ENCODE peak calls at places on chromosomes 16 and 17, in nine cellular contexts. N, I, K, U, J, X, F, W and M are unnamed samples.
A peak's percentile ranks its signal among the peaks of the same experiment; 100 is the strongest.

GRCh38 chr16:29900102-29900887 is at the start of gene ASPHD1:
- DNase-seq in N (peak; percentile 76), I (peak; percentile 85), K (peak; percentile 92), U (peak; percentile 36), J (peak; percentile 85), X (peak; percentile 87), F (peak; percentile 87), W (peak; percentile 92), M (peak; percentile 95)

GRCh38 chr16:80092686-80093085 is 448.1 kb upstream of the DYNLRB2 start:
- DNase-seq in N (no peak), I (no peak), K (no peak), U (no peak), J (no peak), X (no peak), F (no peak), W (no peak), M (no peak)

GRCh38 chr17:8041249-8041928 is 2.5 kb downstream of the ALOX15B start:
- DNase-seq in N (peak; percentile 61), I (peak; percentile 38), K (peak; percentile 96), U (no peak), J (no peak), X (no peak), F (peak; percentile 53), W (peak; percentile 77), M (peak; percentile 40)

GRCh38 chr17:68238894-68239293 is 8.9 kb upstream of the AMZ2 start:
- DNase-seq in N (no peak), I (no peak), K (no peak), U (no peak), J (no peak), X (no peak), F (no peak), W (no peak), M (no peak)

GRCh38 chr16:83928341-83929055 is 24.5 kb upstream of the OSGIN1 start:
- DNase-seq in N (no peak), I (no peak), K (peak; percentile 76), U (no peak), J (no peak), X (no peak), F (peak; percentile 77), W (no peak), M (no peak)

GRCh38 chr16:30997000-30997886 is 12.2 kb downstream of the HSD3B7 start:
- DNase-seq in N (peak; percentile 91), I (peak; percentile 86), K (peak; percentile 76), U (peak; percentile 45), J (peak; percentile 83), X (no peak), F (peak; percentile 92), W (peak; percentile 100), M (peak; percentile 79)

GRCh38 chr17:67246648-67247415 is 1.8 kb upstream of the HELZ start:
- DNase-seq in N (no peak), I (peak; percentile 65), K (no peak), U (no peak), J (peak; percentile 78), X (no peak), F (peak; percentile 90), W (no peak), M (peak; percentile 83)

GRCh38 chr17:42113293-42114069 is 967 bp upstream of the DHX58 start:
- DNase-seq in N (no peak), I (no peak), K (no peak), U (no peak), J (no peak), X (no peak), F (no peak), W (no peak), M (no peak)

GRCh38 chr17:55265434-55266021 is 768 bp downstream of the HLF start:
- DNase-seq in N (peak; percentile 71), I (peak; percentile 43), K (peak; percentile 2), U (no peak), J (peak; percentile 36), X (no peak), F (no peak), W (peak; percentile 41), M (no peak)

GRCh38 chr16:78770353-78771091 is 671.1 kb downstream of the WWOX start:
- DNase-seq in N (peak; percentile 83), I (peak; percentile 77), K (peak; percentile 54), U (peak; percentile 18), J (peak; percentile 75), X (no peak), F (peak; percentile 23), W (peak; percentile 80), M (no peak)

GRCh38 chr16:2752850-2753522 is 548 bp downstream of the SRRM2 start:
- DNase-seq in N (peak; percentile 91), I (peak; percentile 90), K (peak; percentile 87), U (no peak), J (peak; percentile 86), X (peak; percentile 90), F (peak; percentile 78), W (peak; percentile 88), M (peak; percentile 93)

GRCh38 chr16:84836234-84836647 is 16.5 kb downstream of the CRISPLD2 start:
- DNase-seq in N (peak; percentile 97), I (peak; percentile 49), K (peak; percentile 100), U (peak; percentile 72), J (peak; percentile 44), X (no peak), F (peak; percentile 81), W (no peak), M (no peak)

GRCh38 chr17:43171761-43172487 is 910 bp downstream of the NBR1 start:
- DNase-seq in N (no peak), I (peak; percentile 47), K (peak; percentile 96), U (no peak), J (peak; percentile 49), X (no peak), F (peak; percentile 84), W (no peak), M (peak; percentile 73)

GRCh38 chr17:33112763-33113162 is 121.1 kb downstream of the SPACA3 start:
- DNase-seq in N (no peak), I (no peak), K (no peak), U (no peak), J (no peak), X (no peak), F (peak; percentile 97), W (no peak), M (no peak)

DNA sequence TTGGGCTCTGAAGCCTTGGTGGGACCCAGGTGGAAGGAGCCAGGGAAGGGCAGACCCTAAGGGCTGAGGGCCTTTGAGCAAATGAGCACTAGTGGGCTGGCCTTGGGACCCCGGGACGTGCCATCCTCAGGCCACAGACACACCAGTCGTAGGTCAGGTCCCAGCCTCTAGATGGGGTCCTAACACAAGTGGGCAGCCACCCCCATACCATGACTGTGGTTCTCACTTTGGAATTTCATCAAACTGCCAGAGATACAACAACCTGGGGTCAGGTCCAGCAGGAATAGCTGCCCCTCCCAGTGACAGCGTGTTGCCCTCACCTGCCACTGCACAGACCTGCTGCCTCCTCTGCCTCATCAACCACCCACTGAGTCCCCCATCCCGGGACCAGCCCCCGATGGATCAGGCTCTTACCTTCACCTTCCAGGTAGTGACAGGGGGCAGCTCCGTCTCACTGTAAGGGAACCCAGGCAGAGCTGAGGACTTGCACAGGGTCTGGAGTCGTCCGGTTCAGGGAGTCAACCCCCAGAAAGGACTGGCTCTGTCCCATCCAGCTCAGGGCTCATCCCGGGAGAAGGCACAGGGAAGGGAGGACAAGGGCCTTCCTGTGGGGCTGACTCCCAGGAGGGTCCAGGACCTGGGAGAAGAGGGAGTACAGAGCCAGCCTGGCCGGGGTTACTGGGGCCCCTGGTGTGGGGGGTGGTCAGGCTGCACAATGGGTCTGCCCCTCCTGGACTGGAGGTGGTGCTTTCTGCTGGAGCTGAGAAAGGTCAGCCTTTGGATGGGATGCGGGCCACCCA is 40.0 kb downstream of the LGALS9 start:
- DNase-seq in N (no peak), I (no peak), K (no peak), U (no peak), J (no peak), X (no peak), F (no peak), W (peak; percentile 17), M (no peak)
- TF ChIP-seq CTCF in N (no peak), I (no peak), K (no peak), U (no peak), J (no peak), X (no peak), F (no peak), W (no peak), M (no peak)

GRCh38 chr16:77041468-77041867 is 149.5 kb upstream of the MON1B start:
- DNase-seq in N (no peak), I (no peak), K (no peak), U (no peak), J (no peak), X (no peak), F (no peak), W (no peak), M (no peak)

GRCh38 chr16:77037696-77038347 is 153.2 kb upstream of the MON1B start:
- DNase-seq in N (no peak), I (no peak), K (no peak), U (no peak), J (no peak), X (no peak), F (no peak), W (no peak), M (no peak)

GRCh38 chr16:77043076-77043475 is 147.9 kb upstream of the MON1B start:
- DNase-seq in N (no peak), I (no peak), K (peak; percentile 49), U (no peak), J (no peak), X (no peak), F (peak; percentile 6), W (no peak), M (peak; percentile 30)
- TF ChIP-seq CTCF in N (no peak), I (peak; percentile 47), K (peak; percentile 44), U (no peak), J (no peak), X (peak; percentile 44), F (no peak), W (no peak), M (peak; percentile 12)

GRCh38 chr16:66275795-66276428 is 90.6 kb upstream of the CDH5 start:
- DNase-seq in N (no peak), I (peak; percentile 61), K (peak; percentile 87), U (no peak), J (peak; percentile 42), X (peak; percentile 24), F (peak; percentile 25), W (peak; percentile 44), M (peak; percentile 84)
- TF ChIP-seq CTCF in N (peak; percentile 53), I (peak; percentile 63), K (peak; percentile 86), U (peak; percentile 31), J (peak; percentile 43), X (peak; percentile 73), F (peak; percentile 13), W (peak; percentile 51), M (peak; percentile 79)

DNA sequence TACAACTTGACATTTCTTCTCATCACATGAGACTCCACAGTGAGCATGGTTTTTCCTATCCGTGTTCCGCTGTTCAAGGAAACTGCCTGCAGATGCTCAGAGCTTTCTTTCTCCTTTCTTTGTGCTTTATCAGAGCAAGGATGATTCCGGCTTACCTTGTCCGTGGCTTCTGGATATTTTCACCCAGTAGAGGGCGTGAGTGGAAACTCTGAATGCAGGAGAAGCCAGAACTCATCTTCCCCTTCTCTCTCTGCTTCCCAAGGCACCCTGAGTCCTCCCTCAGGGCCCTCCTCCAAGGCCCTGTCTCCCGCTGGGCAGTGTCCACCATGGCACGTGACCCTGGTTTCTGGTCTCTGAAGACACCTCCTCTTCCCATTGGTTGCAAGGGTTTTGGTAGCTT is 721.1 kb upstream of the RBFOX1 start:
- DNase-seq in N (no peak), I (no peak), K (no peak), U (no peak), J (no peak), X (no peak), F (no peak), W (no peak), M (no peak)
- TF ChIP-seq CTCF in N (no peak), I (no peak), K (no peak), U (no peak), J (no peak), X (peak; percentile 38), F (no peak), W (no peak), M (no peak)